ENCODE peak calls at places on chromosomes 16 and 17, in four cellular contexts. J is stimulated activated CD8-positive, alpha-beta memory T cell treated with anti-CD3 and anti-CD28 coated beads, Interleukin-7, amount 100 ng/mL, for 24 hours; A is memory B cell; P is neural progenitor cell. N is an unnamed sample.

GRCh38 chr17:81443269-81443668 is 48.0 kb downstream of the BAHCC1 start:
- DNase-seq in A (no peak), J (no peak), P (no peak), N (no peak)

GRCh38 chr16:50680907-50681885 is at the start of gene SNX20:
- DNase-seq in P (no peak), A (peak; percentile 55), J (no peak), N (no peak)

GRCh38 chr17:17236295-17237025 is 508 bp downstream of the FLCN start:
- DNase-seq in J (no peak), P (peak; percentile 43), A (no peak), N (peak; percentile 36)

GRCh38 chr16:2198283-2198682 is 1.9 kb upstream of the CASKIN1 start:
- DNase-seq in P (no peak), A (no peak), J (no peak), N (no peak)

GRCh38 chr17:65121916-65122821 is 15.0 kb upstream of the RGS9 start:
- DNase-seq in P (no peak), J (no peak), A (no peak), N (peak; percentile 27)

GRCh38 chr16:80507538-80507937 is 33.3 kb upstream of the DYNLRB2 start:
- DNase-seq in J (no peak), A (no peak), P (no peak), N (no peak)

GRCh38 chr16:19517424-19518089 is 4.3 kb downstream of the GDE1 start:
- DNase-seq in A (no peak), J (no peak), P (no peak), N (peak; percentile 92)

GRCh38 chr16:28309811-28310311 is 17.5 kb downstream of the SBK1 start:
- DNase-seq in J (peak; percentile 66), P (no peak), A (no peak), N (no peak)

GRCh38 chr17:17830740-17831207 is 6.0 kb downstream of the SREBF1 start:
- DNase-seq in P (no peak), J (no peak), A (no peak), N (no peak)

GRCh38 chr16:18796377-18796776 is 5.0 kb downstream of the ARL6IP1 start:
- DNase-seq in P (no peak), A (no peak), J (no peak), N (no peak)

GRCh38 chr16:86994651-86995171 is 322.5 kb downstream of the C16orf95 start:
- DNase-seq in P (peak; percentile 50), J (no peak), A (no peak), N (peak; percentile 58)

GRCh38 chr16:52184336-52184735 is 362.6 kb downstream of the TOX3 start:
- DNase-seq in P (no peak), J (no peak), A (no peak), N (no peak)

GRCh38 chr16:85612191-85612800 is 826 bp upstream of the GSE1 start:
- DNase-seq in P (peak; percentile 55), A (peak; percentile 53), J (no peak), N (peak; percentile 88)

GRCh38 chr16:16017812-16018211 is 68.4 kb downstream of the ABCC1 start:
- DNase-seq in J (no peak), P (no peak), A (no peak), N (peak; percentile 54)

GRCh38 chr16:88754912-88755744 is 29.9 kb downstream of the PIEZO1 start:
- DNase-seq in P (peak; percentile 80), J (no peak), A (no peak), N (peak; percentile 73)

GRCh38 chr17:42553161-42553818 is 567 bp downstream of the HSD17B1 start:
- DNase-seq in P (peak; percentile 28), A (no peak), J (no peak), N (no peak)

GRCh38 chr16:73051216-73051615 is 3.3 kb upstream of the ZFHX3 start:
- DNase-seq in J (no peak), A (no peak), P (no peak), N (no peak)

GRCh38 chr16:19884021-19884485 is 595 bp downstream of the GPRC5B start:
- DNase-seq in J (no peak), P (peak; percentile 57), A (no peak), N (no peak)

GRCh38 chr17:27631409-27631755 is 394 bp downstream of the LGALS9 start:
- DNase-seq in A (no peak), J (no peak), P (no peak), N (no peak)

GRCh38 chr16:73275024-73275423 is 227.1 kb upstream of the ZFHX3 start:
- DNase-seq in A (no peak), P (no peak), J (no peak), N (no peak)

GRCh38 chr16:1469693-1470201 is 5.1 kb downstream of the CLCN7 start:
- DNase-seq in P (no peak), A (no peak), J (no peak), N (no peak)

GRCh38 chr17:56593741-56594527 is 435 bp downstream of the NOG start:
- DNase-seq in A (peak; percentile 37), J (no peak), P (peak; percentile 87), N (peak; percentile 79)

GRCh38 chr17:65362826-65363225 is 198.6 kb downstream of the AXIN2 start:
- DNase-seq in A (no peak), J (no peak), P (no peak), N (peak; percentile 99)

GRCh38 chr17:37825851-37826250 is 81.0 kb upstream of the HNF1B start:
- DNase-seq in P (no peak), A (no peak), J (no peak), N (no peak)

GRCh38 chr17:57406131-57406980 is 150.0 kb downstream of the MSI2 start:
- DNase-seq in J (no peak), A (no peak), P (peak; percentile 97), N (peak; percentile 14)

GRCh38 chr17:50312311-50312710 is 33.6 kb upstream of the XYLT2 start:
- DNase-seq in P (no peak), J (no peak), A (no peak), N (no peak)

GRCh38 chr17:9256361-9256943 is 235.1 kb downstream of the NTN1 start:
- DNase-seq in A (no peak), J (no peak), P (no peak), N (no peak)

GRCh38 chr17:78506454-78507309 is 70.5 kb downstream of the DNAH17 start:
- DNase-seq in J (no peak), A (no peak), P (no peak), N (no peak)

GRCh38 chr17:47225911-47226688 is 17.0 kb downstream of the MYL4 start:
- DNase-seq in A (no peak), J (no peak), P (no peak), N (no peak)

GRCh38 chr17:49705254-49705653 is 2.5 kb downstream of the SLC35B1 start:
- DNase-seq in J (no peak), A (no peak), P (no peak), N (no peak)

GRCh38 chr17:69450131-69450530 is 35.6 kb downstream of the MAP2K6 start:
- DNase-seq in P (no peak), J (no peak), A (no peak), N (no peak)

GRCh38 chr16:73126453-73126853 is 78.5 kb upstream of the ZFHX3 start:
- DNase-seq in A (no peak), J (no peak), P (no peak), N (no peak)

GRCh38 chr17:29622337-29623282 is at the start of gene CORO6:
- DNase-seq in P (peak; percentile 92), A (peak; percentile 69), J (no peak), N (no peak)

GRCh38 chr17:54063639-54064038 is 240.9 kb downstream of the KIF2B start:
- DNase-seq in A (no peak), J (no peak), P (no peak), N (no peak)

GRCh38 chr17:50267074-50267841 is 7.0 kb upstream of the TMEM92 start:
- DNase-seq in J (no peak), P (no peak), A (no peak), N (no peak)

N was measured in PC-3.